ENCODE peak calls at places on chromosomes 7 and 10, in six cellular contexts. L is AG09309; E is astrocyte; C is GM18507; U is CD4-positive, alpha-beta T cell; B is stimulated activated CD8-positive, alpha-beta memory T cell treated with anti-CD3 and anti-CD28 coated beads, Interleukin-15, amount 100 ng/mL, for 24 hours. Q is an unnamed sample.

GRCh38 chr7:38908759-38909335 is at the start of gene VPS41:
- DNase-seq in L (peak; percentile 17), E (peak; percentile 56), C (peak; percentile 74), U (peak; percentile 68), B (peak; percentile 38), Q (peak; percentile 51)

GRCh38 chr7:90211391-90212148 is at the start of gene STEAP2:
- DNase-seq in L (peak; percentile 73), E (peak; percentile 87), C (no peak), U (no peak), B (no peak), Q (no peak)

GRCh38 chr10:123069271-123069670 is 60.5 kb downstream of the ACADSB start:
- DNase-seq in L (no peak), E (no peak), C (no peak), U (no peak), B (no peak), Q (no peak)

GRCh38 chr7:14748461-14748860 is 154.1 kb downstream of the DGKB start:
- DNase-seq in L (peak; percentile 57), E (peak; percentile 90), C (no peak), U (no peak), B (no peak), Q (no peak)

GRCh38 chr10:86955501-86956194 is 1.8 kb downstream of the MMRN2 start:
- DNase-seq in L (no peak), E (no peak), C (no peak), U (no peak), B (no peak), Q (no peak)

GRCh38 chr10:69629897-69630650 is at the start of gene FAM241B:
- DNase-seq in L (no peak), E (peak; percentile 16), C (peak; percentile 46), U (peak; percentile 70), B (peak; percentile 68), Q (no peak)

GRCh38 chr10:78830062-78830974 is 238.4 kb upstream of the ZMIZ1 start:
- DNase-seq in L (no peak), E (peak; percentile 31), C (no peak), U (no peak), B (no peak), Q (no peak)

GRCh38 chr10:98078774-98079173 is 48.4 kb upstream of the CRTAC1 start:
- DNase-seq in L (no peak), E (no peak), C (no peak), U (no peak), B (no peak), Q (no peak)

GRCh38 chr10:29735628-29736324 is 101.0 kb upstream of the SVIL start:
- DNase-seq in L (no peak), E (peak; percentile 49), C (peak; percentile 78), U (peak; percentile 74), B (peak; percentile 75), Q (no peak)

GRCh38 chr10:14146005-14146404 is 184.7 kb downstream of the FRMD4A start:
- DNase-seq in L (peak; percentile 34), E (peak; percentile 86), C (no peak), U (no peak), B (no peak), Q (no peak)

GRCh38 chr10:61778137-61778536 is 115.4 kb downstream of the CABCOCO1 start:
- DNase-seq in L (no peak), E (no peak), C (no peak), U (no peak), B (no peak), Q (no peak)

GRCh38 chr10:62696798-62697197 is 107.7 kb upstream of the ADO start:
- DNase-seq in L (no peak), E (no peak), C (no peak), U (no peak), B (no peak), Q (no peak)

GRCh38 chr7:112286294-112287086 is 80.0 kb downstream of the ZNF277 start:
- DNase-seq in L (no peak), E (no peak), C (no peak), U (no peak), B (no peak), Q (peak; percentile 15)

GRCh38 chr7:75711634-75712494 is 26.9 kb downstream of the HIP1 start:
- DNase-seq in L (no peak), E (peak; percentile 74), C (no peak), U (no peak), B (no peak), Q (no peak)

GRCh38 chr10:43230909-43231522 is 35.8 kb downstream of the RASGEF1A start:
- DNase-seq in L (no peak), E (no peak), C (no peak), U (no peak), B (no peak), Q (no peak)

GRCh38 chr7:4018917-4019316 is 663.2 kb upstream of the FOXK1 start:
- DNase-seq in L (no peak), E (no peak), C (no peak), U (no peak), B (no peak), Q (no peak)

Q was measured in GM12878.